ENCODE peak calls at places on chromosomes 7 and 10, in six cellular contexts. P is ovary, C is thoracic aorta, X is body of pancreas, R is lower lobe of right lung, G is heart left ventricle. K is an unnamed sample. For H3K27me3, the result is how much of the 10 kb centered on the place peaks cover.

GRCh38 chr10:23530079-23530478 is 91.2 kb downstream of the OTUD1 start:
- DNase-seq in R (no peak), X (no peak), G (no peak), C (no peak), P (no peak), K (no peak)

GRCh38 chr7:50718876-50719275 is 63.8 kb downstream of the GRB10 start:
- DNase-seq in P (no peak), C (no peak), R (no peak), X (no peak), G (no peak), K (no peak)

GRCh38 chr7:39083781-39084180 is 106.1 kb downstream of the POU6F2 start:
- DNase-seq in P (no peak), C (no peak), R (no peak), G (no peak), X (no peak), K (no peak)

GRCh38 chr10:8331896-8332729 is 277.6 kb downstream of the GATA3 start:
- DNase-seq in G (peak), P (no peak), C (no peak), X (peak), R (peak), K (peak)

GRCh38 chr10:6669269-6669859 is 89.3 kb upstream of the PRKCQ start:
- DNase-seq in P (no peak), R (no peak), G (no peak), X (peak), C (no peak), K (peak)

GRCh38 chr10:24272374-24272773 is 63.4 kb downstream of the KIAA1217 start:
- DNase-seq in P (no peak), R (no peak), C (no peak), X (no peak), G (no peak), K (no peak)

GRCh38 chr7:130021105-130021834 is 29.9 kb downstream of the ZC3HC1 start:
- DNase-seq in X (no peak), G (peak), P (no peak), C (no peak), R (no peak), K (no peak)

GRCh38 chr7:131538791-131539179 is 17.6 kb downstream of the PODXL start:
- DNase-seq in G (peak), C (no peak), P (no peak), R (no peak), X (peak), K (no peak)

GRCh38 chr7:66043681-66044497 is 31.7 kb upstream of the ASL start:
- DNase-seq in C (no peak), G (peak), X (peak), R (peak), P (peak), K (peak)

GRCh38 chr10:129390726-129391125 is 76.3 kb upstream of the MGMT start:
- DNase-seq in C (no peak), G (no peak), X (no peak), R (no peak), P (no peak), K (no peak)

GRCh38 chr7:103009466-103010219 is 65.0 kb downstream of the FBXL13 start:
- DNase-seq in X (peak), C (no peak), P (no peak), R (no peak), G (no peak), K (no peak)

GRCh38 chr7:2651336-2651735 is 19.6 kb downstream of the TTYH3 start:
- DNase-seq in R (no peak), C (no peak), X (no peak), P (no peak), G (peak), K (no peak)

GRCh38 chr7:116500071-116500853 is 724 bp downstream of the CAV2 start:
- DNase-seq in P (peak), G (peak), R (peak), X (peak), C (no peak), K (no peak)

GRCh38 chr7:21883069-21883468 is 62.6 kb downstream of the CDCA7L start:
- DNase-seq in P (no peak), G (no peak), R (no peak), C (no peak), X (no peak), K (no peak)

GRCh38 chr10:71184402-71184801 is 28.0 kb upstream of the UNC5B start:
- DNase-seq in P (no peak), X (no peak), C (no peak), G (no peak), R (no peak), K (no peak)

GRCh38 chr7:43077732-43078391 is 34.6 kb upstream of the HECW1 start:
- DNase-seq in R (no peak), C (no peak), P (no peak), G (no peak), X (no peak), K (peak)

GRCh38 chr7:105854516-105854915 is 21.9 kb downstream of the ATXN7L1 start:
- DNase-seq in P (no peak), X (no peak), C (no peak), G (no peak), R (no peak), K (no peak)

GRCh38 chr10:21976739-21977138 is 26.8 kb downstream of the DNAJC1 start:
- DNase-seq in X (no peak), P (no peak), G (no peak), C (no peak), R (no peak), K (no peak)

GRCh38 chr7:10802526-10802925 is 171.1 kb upstream of the PHF14 start:
- DNase-seq in X (no peak), C (no peak), G (no peak), P (no peak), R (no peak), K (no peak)

GRCh38 chr10:103493911-103494877 is 689 bp downstream of the NEURL1 start:
- DNase-seq in X (peak), R (no peak), C (no peak), G (no peak), P (peak), K (no peak)

GRCh38 chr10:11293332-11293731 is 275.7 kb downstream of the CELF2 start:
- DNase-seq in R (no peak), P (no peak), G (no peak), C (no peak), X (no peak), K (no peak)

GRCh38 chr7:157612664-157613561 is 276.1 kb downstream of the DNAJB6 start:
- DNase-seq in R (no peak), P (peak), G (peak), X (peak), C (no peak), K (peak)

GRCh38 chr7:91239171-91239604 is 25.0 kb upstream of the FZD1 start:
- DNase-seq in P (no peak), R (no peak), C (no peak), G (no peak), X (no peak), K (no peak)

GRCh38 chr7:102914585-102914984 is 1.8 kb downstream of the LRRC17 start:
- DNase-seq in X (peak), R (no peak), C (peak), G (peak), P (peak), K (no peak)

GRCh38 chr10:99730026-99730425 is 1.9 kb downstream of the COX15 start:
- DNase-seq in R (no peak), G (no peak), X (no peak), C (no peak), P (no peak), K (no peak)

DNA sequence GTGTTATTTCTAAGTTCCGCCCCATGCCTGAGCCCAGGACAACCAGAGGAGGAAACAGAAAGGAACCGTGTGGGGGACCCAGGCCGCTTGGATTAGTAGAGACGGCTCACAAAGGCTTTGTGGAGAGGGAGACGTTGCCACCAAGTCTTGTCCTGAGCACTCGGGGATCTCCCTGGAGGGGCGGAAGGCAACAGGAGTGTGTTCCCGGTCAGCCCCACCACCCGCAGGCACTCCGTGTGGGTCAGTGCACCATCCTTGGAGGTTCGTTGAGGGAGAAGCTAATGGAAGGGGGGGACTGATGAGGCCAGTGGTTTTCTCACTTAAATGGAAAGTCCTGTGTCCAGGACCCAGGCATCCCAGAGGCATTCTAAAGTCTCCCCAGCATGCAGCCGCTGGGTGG is 26.7 kb upstream of the EN2 start:
- DNase-seq in P (no peak), C (no peak), R (peak), G (no peak), X (no peak), K (no peak)
- H3K27me3 ChIP-seq in P (under half), C (under half), R (under half), G (under half), X (under half), K (under half)

GRCh38 chr10:34960983-34961382 is 129.2 kb downstream of the CUL2 start:
- DNase-seq in C (no peak), P (no peak), G (peak), R (no peak), X (no peak), K (no peak)
- TF ChIP-seq CTCF in C (no peak), P (no peak), G (peak), R (no peak), X (no peak), K (peak)

DNA sequence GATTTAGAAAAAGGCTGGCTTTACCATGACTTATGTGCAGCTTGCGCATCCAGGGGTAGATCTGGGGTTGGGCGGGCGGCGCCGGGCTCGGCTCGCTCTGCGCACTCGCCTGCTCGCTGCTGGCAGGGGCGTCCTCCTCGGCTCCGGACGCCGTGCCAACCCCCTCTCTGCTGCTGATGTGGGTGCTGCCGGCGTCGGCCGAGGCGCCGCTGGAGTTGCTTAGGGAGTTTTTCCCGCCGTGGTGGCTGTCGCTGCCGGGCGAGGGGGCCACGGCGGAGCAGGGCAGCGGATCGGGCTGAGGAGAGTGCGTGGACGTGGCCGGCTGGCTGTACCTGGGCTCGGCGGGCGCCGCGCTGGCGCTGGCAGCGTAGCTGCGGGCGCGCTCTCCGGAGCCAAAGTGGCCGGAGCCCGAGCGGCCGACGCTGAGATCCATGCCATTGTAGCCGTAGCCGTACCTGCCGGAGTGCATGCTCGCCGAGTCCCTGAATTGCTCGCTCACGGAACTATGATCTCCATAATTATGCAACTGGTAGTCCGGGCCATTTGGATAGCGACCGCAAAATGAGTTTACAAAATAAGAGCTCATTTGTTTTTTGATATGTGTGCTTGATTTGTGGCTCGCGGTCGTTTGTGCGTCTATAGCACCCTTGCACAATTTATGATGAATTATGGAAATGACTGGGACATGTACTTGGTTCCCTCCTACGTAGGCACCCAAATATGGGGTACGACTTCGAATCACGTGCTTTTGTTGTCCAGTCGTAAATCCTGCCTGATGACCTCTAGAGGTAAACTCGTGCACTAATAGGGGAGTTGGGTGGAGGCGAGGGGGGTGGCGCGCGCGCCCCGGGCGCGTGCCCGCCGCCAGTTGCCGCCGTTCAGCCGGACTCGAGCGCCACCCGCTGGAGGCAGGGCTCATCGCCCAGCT is at the start of gene HOXA5:
- DNase-seq in G (no peak), C (no peak), R (no peak), X (peak), P (no peak), K (peak)
- H3K27me3 ChIP-seq in G (half or more), C (under half), R (half or more), X (half or more), P (under half), K (under half)

GRCh38 chr10:31322647-31323046 is 3.6 kb downstream of the ZEB1 start:
- DNase-seq in R (no peak), X (no peak), C (no peak), G (no peak), P (no peak), K (no peak)
- TF ChIP-seq CTCF in R (peak), X (no peak), C (no peak), G (peak), P (no peak), K (peak)

DNA sequence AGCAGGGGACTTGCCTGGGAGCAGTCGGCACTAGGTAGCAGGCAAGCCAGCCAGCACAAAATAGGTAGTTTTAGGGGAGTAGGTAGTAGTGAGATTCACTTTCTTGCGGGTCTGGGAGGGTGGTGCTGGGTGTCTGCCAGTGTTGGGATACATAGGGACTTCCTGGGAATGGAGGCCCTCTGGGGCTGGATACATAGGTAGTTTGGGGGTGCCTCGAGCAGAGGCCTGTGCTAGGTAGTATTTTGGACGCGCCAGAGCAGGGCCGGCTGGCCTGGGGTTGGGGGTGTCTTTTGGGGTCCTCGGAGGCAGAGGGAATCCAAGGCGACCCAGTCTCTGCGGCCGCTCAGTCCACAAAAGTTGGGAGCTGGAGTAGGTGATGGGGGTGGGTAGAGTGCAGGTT is 2.0 kb upstream of the HOXA3 start:
- DNase-seq in G (no peak), R (no peak), C (no peak), X (no peak), P (no peak), K (no peak)
- H3K27me3 ChIP-seq in G (half or more), R (half or more), C (under half), X (half or more), P (under half), K (under half)

DNA sequence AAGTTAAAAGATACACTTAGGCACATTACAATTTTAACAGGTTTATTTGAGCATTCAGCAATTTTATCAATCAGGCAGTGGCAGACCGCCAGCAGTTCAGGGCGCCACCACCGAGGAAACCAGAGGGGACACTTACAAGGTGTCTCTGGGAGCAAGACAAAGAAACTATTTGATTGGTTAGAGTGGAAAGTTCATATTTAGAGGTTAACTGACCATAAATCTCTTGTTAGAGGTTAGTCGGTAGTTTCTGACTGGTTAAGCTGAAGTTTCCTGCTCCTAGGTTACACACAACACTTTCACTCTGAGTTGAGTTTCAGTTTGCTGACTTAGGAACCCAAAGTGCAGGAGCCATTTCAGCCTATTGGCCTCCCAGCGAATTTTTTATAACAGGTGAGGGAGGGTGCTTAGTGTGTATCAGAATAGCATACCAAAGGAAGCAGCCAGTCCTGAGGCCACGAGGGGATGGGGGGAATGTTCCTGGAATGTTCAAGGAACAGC is 10.8 kb upstream of the PVRIG start:
- DNase-seq in C (no peak), X (peak), G (no peak), R (no peak), P (no peak), K (no peak)
- TF ChIP-seq CTCF in C (no peak), X (no peak), G (no peak), R (no peak), P (no peak), K (no peak)

GRCh38 chr10:35693800-35694199 is 51.7 kb upstream of the FZD8 start:
- DNase-seq in X (no peak), P (no peak), R (no peak), G (no peak), C (no peak), K (no peak)
- H3K27me3 ChIP-seq in X (under half), P (under half), R (under half), G (under half), C (under half), K (under half)

DNA sequence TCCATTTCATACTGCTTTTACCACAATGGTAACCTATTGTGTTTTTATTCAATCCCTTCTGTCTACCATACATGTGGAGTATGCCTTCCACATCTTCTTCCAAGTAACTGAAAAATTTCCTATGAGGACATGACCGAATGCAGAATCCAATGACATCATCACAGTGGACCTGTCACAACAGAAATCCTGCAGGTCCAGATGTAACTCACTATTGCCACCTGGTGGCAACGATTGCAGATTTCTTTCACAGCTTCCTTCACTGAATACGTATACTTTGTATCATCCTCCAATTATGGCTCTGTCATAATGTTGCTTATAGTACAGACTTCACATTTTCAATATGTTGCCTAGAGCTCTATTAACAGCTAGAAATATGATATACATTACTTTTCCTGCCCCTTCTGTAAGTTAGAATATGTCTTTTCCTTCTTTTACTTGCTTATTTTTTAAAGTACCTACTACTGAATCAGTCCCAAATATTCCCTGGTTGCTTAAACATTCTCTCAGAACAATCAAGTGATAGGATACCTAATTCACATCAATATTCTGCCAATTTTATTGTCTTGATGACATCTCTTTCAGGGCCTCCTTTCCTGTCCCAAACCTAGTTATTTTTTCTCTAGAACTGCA is 45.4 kb downstream of the SLC13A1 start:
- DNase-seq in P (peak), C (peak), R (no peak), X (peak), G (peak), K (peak)
- TF ChIP-seq CTCF in P (peak), C (peak), R (peak), X (peak), G (peak), K (peak)

DNA sequence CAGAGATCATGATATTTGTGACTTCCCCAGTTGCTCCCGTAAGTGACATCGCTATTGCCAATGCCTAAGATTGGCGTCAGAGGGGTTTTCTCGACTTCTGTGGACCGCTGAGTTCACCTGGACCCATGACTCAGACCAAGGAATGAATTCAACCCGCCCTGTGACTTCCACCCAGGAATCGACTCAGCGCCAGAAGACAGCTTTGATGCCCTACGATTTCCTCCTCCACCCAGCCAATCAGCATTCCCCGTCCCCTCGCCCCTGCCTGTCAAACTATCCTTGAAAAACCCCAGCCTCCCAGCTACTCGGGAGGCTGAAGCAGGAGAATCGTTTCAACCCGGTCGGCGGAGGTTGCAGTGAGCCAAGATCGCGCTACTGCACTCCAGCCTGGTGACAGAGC is 58.3 kb downstream of the MICALL2 start:
- DNase-seq in G (no peak), X (no peak), R (no peak), P (no peak), C (no peak), K (no peak)
- H3K27me3 ChIP-seq in G (under half), X (under half), R (half or more), P (under half), C (under half), K (under half)